ENCODE peak calls at places on chromosome 7, in six cellular contexts. G is pons; W is dermis microvascular lymphatic vessel endothelial cell; Q is hepatocyte; Y is GM19239; E is activated CD4-positive, alpha-beta T cell treated with anti-CD3 and anti-CD28 coated beads for 24 hours. Z is an unnamed sample.

GRCh38 chr7:20799566-20800377 is 13.1 kb upstream of the SP8 start:
- DNase-seq in Y (no peak), W (no peak), E (no peak), Q (no peak), G (no peak), Z (no peak)

GRCh38 chr7:17506090-17506489 is 207.6 kb downstream of the AHR start:
- DNase-seq in Q (peak), W (no peak), Y (no peak), G (no peak), E (no peak), Z (no peak)

GRCh38 chr7:71615017-71615416 is 483.1 kb downstream of the GALNT17 start:
- DNase-seq in W (no peak), E (no peak), G (peak), Y (no peak), Q (no peak), Z (no peak)

GRCh38 chr7:22555476-22555875 is 55.5 kb upstream of the STEAP1B start:
- DNase-seq in E (no peak), Q (no peak), Y (no peak), W (no peak), G (no peak), Z (no peak)

GRCh38 chr7:148901178-148901577 is 17.1 kb upstream of the EZH2 start:
- DNase-seq in G (no peak), Q (no peak), W (no peak), E (no peak), Y (no peak), Z (no peak)

GRCh38 chr7:139618482-139619366 is 95.2 kb downstream of the CLEC2L start:
- DNase-seq in G (peak), E (peak), W (no peak), Q (peak), Y (peak), Z (no peak)

GRCh38 chr7:122884186-122884585 is 2.1 kb downstream of the CADPS2 start:
- DNase-seq in Q (no peak), Y (no peak), G (no peak), E (no peak), W (no peak), Z (no peak)

GRCh38 chr7:65827366-65827765 is 45.5 kb upstream of the VKORC1L1 start:
- DNase-seq in E (no peak), Y (no peak), G (no peak), W (no peak), Q (no peak), Z (no peak)

GRCh38 chr7:152636436-152636835 is 39.5 kb downstream of the XRCC2 start:
- DNase-seq in W (no peak), Y (no peak), E (no peak), Q (no peak), G (no peak), Z (no peak)

GRCh38 chr7:101315336-101315735 is 6.3 kb downstream of the IFT22 start:
- DNase-seq in Q (peak), Y (peak), W (peak), E (peak), G (peak), Z (peak)

GRCh38 chr7:1853619-1854520 is 183.8 kb downstream of the ELFN1 start:
- DNase-seq in G (no peak), W (no peak), Y (no peak), Q (no peak), E (no peak), Z (no peak)

GRCh38 chr7:151666886-151667285 is 147.2 kb upstream of the RHEB start:
- DNase-seq in Q (no peak), W (no peak), Y (no peak), E (no peak), G (no peak), Z (no peak)

GRCh38 chr7:90686146-90686545 is 90.0 kb downstream of the CDK14 start:
- DNase-seq in E (no peak), W (no peak), Q (no peak), Y (no peak), G (no peak), Z (no peak)

GRCh38 chr7:44071726-44072363 is 6.5 kb upstream of the PGAM2 start:
- DNase-seq in E (no peak), W (no peak), Q (peak), Y (no peak), G (no peak), Z (no peak)

GRCh38 chr7:3267928-3268690 is 32.9 kb upstream of the SDK1 start:
- DNase-seq in W (no peak), E (no peak), G (no peak), Y (no peak), Q (peak), Z (no peak)

GRCh38 chr7:4862156-4862555 is 326 bp upstream of the PAPOLB start:
- DNase-seq in G (no peak), Q (no peak), Y (no peak), E (no peak), W (no peak), Z (no peak)

GRCh38 chr7:38178004-38178694 is at the start of gene STARD3NL:
- DNase-seq in Q (peak), Y (peak), W (peak), G (peak), E (peak), Z (peak)

GRCh38 chr7:12646139-12646538 is 41.3 kb upstream of the ARL4A start:
- DNase-seq in Q (no peak), W (no peak), G (no peak), Y (no peak), E (no peak), Z (no peak)

GRCh38 chr7:20296444-20296843 is 34.3 kb upstream of the ITGB8 start:
- DNase-seq in G (no peak), E (no peak), W (no peak), Y (no peak), Q (peak), Z (no peak)

GRCh38 chr7:123717689-123718088 is 31.1 kb downstream of the WASL start:
- DNase-seq in G (no peak), E (no peak), W (no peak), Y (no peak), Q (no peak), Z (no peak)

GRCh38 chr7:157652954-157653826 is 316.4 kb downstream of the DNAJB6 start:
- DNase-seq in E (no peak), W (no peak), Q (no peak), G (no peak), Y (no peak), Z (no peak)

GRCh38 chr7:831596-832291 is 532 bp upstream of the SUN1 start:
- DNase-seq in E (no peak), Y (peak), Q (peak), W (peak), G (no peak), Z (no peak)

GRCh38 chr7:55574062-55574717 is 1.9 kb upstream of the VOPP1 start:
- DNase-seq in Y (no peak), G (no peak), Q (no peak), E (no peak), W (no peak), Z (no peak)